ENCODE peak calls at places on chromosome 6, in seven cellular contexts. Q is pancreas, G is right atrium auricular region, R is stomach, I is K562, M is fibroblast of lung, F is spleen. W is an unnamed sample. For H3K27me3 and H3K36me3, the result is how much of the 10 kb centered on the place peaks cover.

GRCh38 chr6:34412054-34412453 is 13.8 kb downstream of the RPS10 start:
- DNase-seq in Q (no peak), G (no peak), R (no peak), I (no peak), M (peak), F (no peak), W (no peak)

GRCh38 chr6:23179994-23180393 is 610.6 kb downstream of the HDGFL1 start:
- DNase-seq in Q (no peak), G (no peak), R (no peak), I (no peak), M (no peak), F (no peak), W (no peak)

GRCh38 chr6:13682346-13682745 is 29.3 kb downstream of the RANBP9 start:
- DNase-seq in Q (no peak), G (no peak), R (no peak), I (no peak), M (no peak), F (no peak), W (no peak)

GRCh38 chr6:159013229-159013628 is 13.2 kb upstream of the RSPH3 start:
- DNase-seq in Q (no peak), G (no peak), R (no peak), I (no peak), M (peak), F (no peak), W (no peak)

GRCh38 chr6:161414180-161414579 is 140.3 kb upstream of the AGPAT4 start:
- DNase-seq in Q (peak), G (no peak), R (no peak), I (no peak), M (no peak), F (no peak), W (no peak)

GRCh38 chr6:157200117-157200516 is 123.2 kb downstream of the TMEM242 start:
- DNase-seq in Q (peak), G (no peak), R (no peak), I (no peak), M (no peak), F (no peak), W (no peak)

GRCh38 chr6:167549187-167549586 is 224.3 kb downstream of the TTLL2 start:
- DNase-seq in Q (no peak), G (no peak), R (no peak), I (no peak), M (no peak), F (no peak), W (peak)

GRCh38 chr6:25369450-25370086 is 90.4 kb downstream of the CARMIL1 start:
- DNase-seq in Q (peak), G (no peak), R (peak), I (no peak), M (peak), F (no peak), W (no peak)

GRCh38 chr6:9138856-9139426 is 703.6 kb upstream of the SLC35B3 start:
- DNase-seq in Q (no peak), G (no peak), R (no peak), I (no peak), M (peak), F (no peak), W (no peak)

GRCh38 chr6:73943401-73943800 is 247.4 kb downstream of the CD109 start:
- DNase-seq in Q (no peak), G (no peak), R (no peak), I (no peak), M (no peak), F (no peak), W (no peak)

GRCh38 chr6:5638666-5639065 is 368.1 kb downstream of the NRN1 start:
- DNase-seq in Q (no peak), G (peak), R (no peak), I (no peak), M (no peak), F (no peak), W (no peak)

GRCh38 chr6:26501482-26501986 is 1.4 kb downstream of the BTN1A1 start:
- DNase-seq in Q (peak), G (no peak), R (peak), I (no peak), M (peak), F (peak), W (peak)
- H3K4me3 ChIP-seq in Q (no peak), G (peak), R (peak), I (no peak), M (peak), F (peak), W (peak)

DNA sequence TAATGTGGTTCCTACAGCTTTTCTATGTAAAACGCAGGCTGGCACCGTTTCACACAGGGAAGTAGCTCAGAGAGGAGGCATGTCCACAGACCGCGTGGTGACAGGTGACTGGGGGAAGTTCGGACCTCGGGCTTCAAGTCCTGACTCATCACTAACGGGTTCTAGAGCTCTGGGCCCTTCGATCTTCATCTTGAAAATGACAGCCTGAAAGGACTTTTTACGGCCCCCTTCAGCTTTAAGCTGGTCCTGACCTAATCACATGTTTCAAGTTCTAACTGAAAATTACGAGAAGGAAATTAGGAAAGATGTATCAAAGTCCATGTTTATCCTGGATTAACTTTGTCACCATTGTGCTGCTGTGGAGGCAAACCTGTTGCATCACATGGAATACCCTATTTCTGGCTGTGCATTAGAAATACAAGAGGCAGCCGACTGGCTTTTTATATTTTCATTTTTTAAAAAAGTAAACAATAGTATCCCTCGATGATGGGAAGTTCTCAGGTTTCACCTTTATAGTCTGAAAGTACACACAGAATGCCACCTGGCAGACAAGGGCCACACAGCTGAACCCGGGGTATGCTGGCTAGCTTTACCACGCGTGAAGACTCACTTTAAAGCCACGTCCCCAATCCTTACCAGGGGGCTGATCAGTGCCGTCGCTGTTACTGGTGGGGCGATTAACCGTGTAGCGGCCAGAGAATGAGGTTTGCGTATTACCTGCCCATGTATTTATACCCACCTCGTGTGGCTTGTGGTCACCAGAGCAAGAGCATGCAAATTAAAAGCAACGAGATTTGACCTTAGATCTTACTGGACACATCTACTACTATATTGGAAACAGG is 1.9 kb downstream of the MAN1A1 start:
- DNase-seq in Q (peak), G (no peak), R (peak), I (peak), M (peak), F (peak), W (peak)
- H3K27me3 ChIP-seq in Q (under half), G (under half), R (under half), I (under half), M (under half), F (under half), W (under half)

DNA sequence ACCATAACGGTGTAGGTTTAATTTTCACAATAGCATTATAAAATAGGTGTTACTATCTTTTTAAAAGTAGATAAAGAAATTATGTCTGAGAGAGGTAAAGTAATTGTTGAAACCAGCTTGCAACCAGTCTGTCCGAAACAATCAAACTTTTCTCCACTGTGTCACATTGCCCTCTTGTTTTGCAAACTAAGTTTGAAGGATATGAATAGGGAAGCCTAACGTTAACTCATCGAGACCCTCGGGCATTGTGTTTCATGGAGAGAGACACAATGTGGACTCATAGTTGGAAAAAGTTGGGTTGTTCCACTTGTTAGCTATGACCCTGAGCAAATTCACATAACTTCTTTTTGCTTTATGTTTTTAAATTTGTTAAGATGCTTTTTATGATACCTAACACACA is 254.4 kb upstream of the IMPG1 start:
- DNase-seq in Q (no peak), G (no peak), R (no peak), I (no peak), M (no peak), F (no peak), W (no peak)
- H3K36me3 ChIP-seq in Q (under half), G (under half), R (under half), I (under half), M (under half), F (under half), W (under half)

DNA sequence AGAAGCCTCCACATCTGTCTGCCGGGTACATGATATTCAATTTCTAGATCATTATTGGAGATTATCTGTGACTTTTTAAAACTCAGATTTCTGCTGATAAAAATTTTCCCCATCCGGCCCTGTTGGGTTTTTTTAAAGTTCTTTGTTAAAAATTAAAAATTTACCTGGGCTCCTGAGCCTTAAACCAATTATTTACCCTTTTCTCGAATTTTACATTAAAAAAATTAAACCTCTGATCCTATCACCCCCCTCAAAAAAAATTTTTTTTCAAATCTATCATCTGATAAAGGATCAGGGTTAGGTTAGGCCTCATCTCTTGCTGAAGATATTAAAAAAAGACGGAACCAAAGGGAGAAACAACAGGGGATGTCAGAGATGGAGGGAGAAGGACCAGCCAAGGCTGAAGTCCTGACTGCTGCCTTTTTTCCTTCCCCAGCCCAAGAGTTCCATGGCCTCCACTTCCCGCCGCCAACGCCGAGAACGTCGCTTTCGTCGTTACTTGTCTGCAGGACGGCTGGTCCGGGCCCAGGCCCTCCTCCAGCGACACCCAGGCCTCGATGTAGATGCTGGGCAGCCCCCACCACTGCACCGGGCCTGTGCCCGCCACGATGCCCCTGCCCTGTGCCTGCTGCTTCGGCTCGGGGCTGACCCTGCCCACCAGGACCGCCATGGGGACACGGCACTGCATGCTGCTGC is 467 bp downstream of the NFKBIL1 start:
- DNase-seq in Q (no peak), G (no peak), R (no peak), I (peak), M (no peak), F (peak), W (no peak)
- H3K4me3 ChIP-seq in Q (peak), G (peak), R (peak), I (peak), M (peak), F (peak), W (peak)

W was measured in H7.